ENCODE peak calls at places on chromosomes 13 and 19, in ten cellular contexts. G is uterus, B is heart left ventricle, D is thoracic aorta, L is endodermal cell, T is AG10803, W is A549, U is body of pancreas, H is GM12864, R is left lung. F is an unnamed sample.
A peak's percentile ranks its signal among the peaks of the same experiment; 100 is the strongest.

GRCh38 chr13:72104656-72105180 is 237.7 kb upstream of the DACH1 start:
- DNase-seq in G (no peak), B (no peak), D (no peak), L (no peak), T (peak; percentile 49), W (no peak), U (peak; percentile 10), H (no peak), R (no peak), F (no peak)

GRCh38 chr13:45119469-45119989 is 781 bp upstream of the GTF2F2 start:
- DNase-seq in G (no peak), B (no peak), D (no peak), L (peak; percentile 55), T (peak; percentile 59), W (no peak), U (no peak), H (no peak), R (no peak), F (peak; percentile 23)

GRCh38 chr13:55439450-55439849 is 1701.3 kb upstream of the PRR20A start:
- DNase-seq in G (no peak), B (no peak), D (no peak), L (no peak), T (no peak), W (no peak), U (no peak), H (no peak), R (no peak), F (no peak)

GRCh38 chr13:33817513-33817842 is 471 bp upstream of the RFC3 start:
- DNase-seq in G (no peak), B (no peak), D (no peak), L (no peak), T (no peak), W (no peak), U (no peak), H (no peak), R (no peak), F (no peak)

GRCh38 chr13:101452519-101453485 is at the start of gene ITGBL1:
- DNase-seq in G (no peak), B (no peak), D (no peak), L (peak; percentile 51), T (peak; percentile 81), W (no peak), U (peak; percentile 7), H (peak; percentile 0), R (no peak), F (peak; percentile 66)

GRCh38 chr19:39996218-39996810 is 546 bp upstream of the ZNF546 start:
- DNase-seq in G (no peak), B (peak; percentile 15), D (no peak), L (no peak), T (peak; percentile 61), W (peak; percentile 82), U (peak; percentile 15), H (peak; percentile 26), R (no peak), F (no peak)

GRCh38 chr19:51614789-51615188 is 15.4 kb downstream of the SIGLEC5 start:
- DNase-seq in G (no peak), B (no peak), D (no peak), L (no peak), T (no peak), W (no peak), U (no peak), H (no peak), R (no peak), F (no peak)

GRCh38 chr13:112974676-112975075 is 5.7 kb downstream of the MCF2L start:
- DNase-seq in G (no peak), B (no peak), D (no peak), L (no peak), T (no peak), W (no peak), U (no peak), H (no peak), R (no peak), F (no peak)

GRCh38 chr13:99250977-99251825 is 7.0 kb downstream of the GPR18 start:
- DNase-seq in G (no peak), B (no peak), D (no peak), L (no peak), T (peak; percentile 13), W (no peak), U (no peak), H (no peak), R (no peak), F (no peak)

GRCh38 chr19:29294343-29294811 is 81.4 kb upstream of the UQCRFS1 start:
- DNase-seq in G (no peak), B (no peak), D (no peak), L (no peak), T (peak; percentile 53), W (no peak), U (no peak), H (no peak), R (no peak), F (no peak)

GRCh38 chr19:13153627-13154240 is 3.5 kb downstream of the IER2 start:
- DNase-seq in G (peak; percentile 59), B (no peak), D (no peak), L (no peak), T (peak; percentile 49), W (no peak), U (peak; percentile 58), H (no peak), R (no peak), F (peak; percentile 76)

GRCh38 chr13:89750371-89750770 is 1597.1 kb upstream of the MIR17HG start:
- DNase-seq in G (no peak), B (no peak), D (no peak), L (no peak), T (no peak), W (no peak), U (no peak), H (no peak), R (no peak), F (no peak)

GRCh38 chr13:79904581-79904980 is 423.6 kb downstream of the NDFIP2 start:
- DNase-seq in G (no peak), B (no peak), D (no peak), L (no peak), T (no peak), W (no peak), U (no peak), H (no peak), R (no peak), F (no peak)

GRCh38 chr13:47258384-47258783 is 361.5 kb upstream of the HTR2A start:
- DNase-seq in G (no peak), B (no peak), D (no peak), L (no peak), T (peak; percentile 20), W (no peak), U (no peak), H (no peak), R (no peak), F (no peak)

GRCh38 chr13:68232351-68233130 is 1002.4 kb upstream of the PCDH9 start:
- DNase-seq in G (no peak), B (no peak), D (no peak), L (no peak), T (no peak), W (no peak), U (no peak), H (no peak), R (no peak), F (no peak)
- H3K4me3 ChIP-seq in G (no peak overlapping the region), B (no peak overlapping the region), D (no peak overlapping the region), L (no peak overlapping the region), T (no peak overlapping the region), W (no peak overlapping the region), U (no peak overlapping the region), H (no peak overlapping the region), R (no peak overlapping the region), F (no peak overlapping the region)

DNA sequence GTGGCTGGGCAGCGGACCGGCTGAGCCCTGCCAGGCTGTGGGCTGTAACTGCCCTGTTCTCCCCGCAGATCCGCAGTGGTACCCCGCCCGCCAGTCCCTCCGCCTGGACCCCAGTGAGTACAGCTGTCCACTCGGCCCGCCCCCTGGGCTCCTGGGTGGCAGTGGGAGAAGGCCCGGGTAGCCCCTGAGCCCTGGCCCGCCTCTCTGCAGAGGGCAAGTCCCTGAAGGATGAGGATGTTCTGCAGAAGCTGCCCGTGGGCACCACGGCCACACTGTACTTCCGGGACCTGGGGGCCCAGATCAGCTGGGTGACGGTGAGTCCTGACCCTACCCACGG is 8.3 kb downstream of the NDUFB7 start:
- DNase-seq in G (no peak), B (no peak), D (no peak), L (no peak), T (no peak), W (no peak), U (no peak), H (no peak), R (no peak), F (no peak)
- H3K4me3 ChIP-seq in G (no peak overlapping the region), B (no peak overlapping the region), D (no peak overlapping the region), L (no peak overlapping the region), T (no peak overlapping the region), W (no peak overlapping the region), U (no peak overlapping the region), H (no peak overlapping the region), R (no peak overlapping the region), F (no peak overlapping the region)

GRCh38 chr13:66809496-66809895 is 420.6 kb downstream of the PCDH9 start:
- DNase-seq in G (no peak), B (no peak), D (no peak), L (no peak), T (no peak), W (no peak), U (no peak), H (no peak), R (no peak), F (no peak)

GRCh38 chr13:66805657-66806056 is 424.5 kb downstream of the PCDH9 start:
- DNase-seq in G (no peak), B (peak; percentile 10), D (no peak), L (no peak), T (no peak), W (no peak), U (peak; percentile 15), H (no peak), R (no peak), F (peak; percentile 47)

GRCh38 chr13:66803013-66803739 is 427.0 kb downstream of the PCDH9 start:
- DNase-seq in G (no peak), B (no peak), D (no peak), L (no peak), T (no peak), W (no peak), U (no peak), H (no peak), R (no peak), F (no peak)

DNA sequence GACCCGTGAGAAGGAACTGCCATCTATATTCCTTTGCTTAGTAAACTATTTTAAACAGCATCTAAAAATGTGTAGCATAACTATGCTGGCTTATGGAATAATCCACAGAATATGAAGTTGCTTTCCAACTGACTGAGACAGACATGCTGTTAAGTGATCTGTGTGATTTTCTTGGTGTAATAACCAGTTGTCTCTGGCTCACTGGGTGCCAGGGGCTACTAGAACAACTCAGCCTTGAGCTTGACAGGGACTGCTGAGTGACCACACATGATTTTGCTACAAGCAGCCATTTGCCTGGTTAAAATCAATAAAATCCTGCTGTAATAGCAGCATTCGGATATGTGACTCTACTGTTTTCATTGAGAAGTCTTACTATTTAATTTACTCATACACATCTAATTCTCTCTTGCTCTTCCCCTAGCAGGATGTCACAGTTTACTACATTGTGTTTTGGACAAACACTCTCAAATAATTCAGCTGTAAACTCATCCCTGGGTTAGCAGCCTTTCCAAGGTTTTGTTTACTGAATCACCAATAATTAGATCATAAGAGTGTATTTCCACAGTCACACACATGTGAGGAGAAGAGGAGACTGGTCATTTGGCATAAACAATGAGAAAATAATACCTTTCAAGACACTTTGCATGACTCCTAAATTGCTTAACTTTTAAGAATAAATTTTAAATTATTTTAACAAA is 426.2 kb downstream of the PCDH9 start:
- DNase-seq in G (no peak), B (no peak), D (no peak), L (no peak), T (no peak), W (no peak), U (no peak), H (no peak), R (no peak), F (peak; percentile 17)
- H3K4me3 ChIP-seq in G (no peak overlapping the region), B (no peak overlapping the region), D (no peak overlapping the region), L (no peak overlapping the region), T (no peak overlapping the region), W (no peak overlapping the region), U (no peak overlapping the region), H (no peak overlapping the region), R (no peak overlapping the region), F (no peak overlapping the region)

GRCh38 chr19:38386968-38387549 is 775 bp downstream of the GGN start:
- DNase-seq in G (no peak), B (no peak), D (no peak), L (no peak), T (no peak), W (no peak), U (no peak), H (no peak), R (peak; percentile 52), F (no peak)
- H3K4me3 ChIP-seq in G (peak overlapping the region; percentile 39), B (peak overlapping the region; percentile 50), D (peak overlapping the region; percentile 85), L (peak overlapping the region; percentile 88), T (peak overlapping the region; percentile 83), W (peak overlapping the region; percentile 61), U (no peak overlapping the region), H (no peak overlapping the region), R (peak overlapping the region; percentile 54), F (peak overlapping the region; percentile 63)